ENCODE peak calls at places on chromosomes 5 and 9, in nine cellular contexts. One of them, this sample, is unnamed.

GRCh38 chr9:116165912-116166311 is 12.3 kb downstream of the PAPPA start:
- DNase-seq in NCI-H1105 treated with DMSO at 0.1 percent for 48 hours: no peak
- DNase-seq in KBM-7: no peak
- DNase-seq in PC-3: no peak
- DNase-seq in GM12865: no peak
- DNase-seq in fibroblast of gingiva: peak; percentile 32
- DNase-seq in mucosa of descending colon: no peak
- DNase-seq in RCC 7860: no peak
- DNase-seq in epithelial cell of prostate: no peak
- DNase-seq in this sample: no peak

GRCh38 chr9:97272072-97272471 is 35.4 kb upstream of the CCDC180 start:
- DNase-seq in GM12865: no peak
- DNase-seq in mucosa of descending colon: no peak
- DNase-seq in RCC 7860: no peak
- DNase-seq in NCI-H1105 treated with DMSO at 0.1 percent for 48 hours: no peak
- DNase-seq in KBM-7: no peak
- DNase-seq in PC-3: no peak
- DNase-seq in epithelial cell of prostate: no peak
- DNase-seq in fibroblast of gingiva: no peak
- DNase-seq in this sample: no peak

GRCh38 chr5:150217874-150218692 is 28.2 kb downstream of the SLC6A7 start:
- DNase-seq in PC-3: peak; percentile 93
- DNase-seq in KBM-7: peak; percentile 89
- DNase-seq in fibroblast of gingiva: peak; percentile 75
- DNase-seq in RCC 7860: peak; percentile 68
- DNase-seq in epithelial cell of prostate: peak; percentile 8
- DNase-seq in NCI-H1105 treated with DMSO at 0.1 percent for 48 hours: peak; percentile 55
- DNase-seq in mucosa of descending colon: peak; percentile 81
- DNase-seq in GM12865: peak; percentile 87
- DNase-seq in this sample: peak; percentile 88

GRCh38 chr5:109743770-109744212 is 54.1 kb downstream of the MAN2A1 start:
- DNase-seq in RCC 7860: peak; percentile 94
- DNase-seq in GM12865: no peak
- DNase-seq in epithelial cell of prostate: peak; percentile 50
- DNase-seq in KBM-7: no peak
- DNase-seq in fibroblast of gingiva: peak; percentile 63
- DNase-seq in mucosa of descending colon: no peak
- DNase-seq in NCI-H1105 treated with DMSO at 0.1 percent for 48 hours: no peak
- DNase-seq in PC-3: peak; percentile 76
- DNase-seq in this sample: peak; percentile 93

GRCh38 chr9:121283856-121284732 is 16.1 kb downstream of the GSN start:
- DNase-seq in fibroblast of gingiva: no peak
- DNase-seq in mucosa of descending colon: no peak
- DNase-seq in epithelial cell of prostate: no peak
- DNase-seq in RCC 7860: no peak
- DNase-seq in KBM-7: no peak
- DNase-seq in NCI-H1105 treated with DMSO at 0.1 percent for 48 hours: no peak
- DNase-seq in GM12865: no peak
- DNase-seq in PC-3: no peak
- DNase-seq in this sample: no peak

GRCh38 chr5:67465556-67466206 is 269.1 kb upstream of the CD180 start:
- DNase-seq in epithelial cell of prostate: no peak
- DNase-seq in PC-3: no peak
- DNase-seq in NCI-H1105 treated with DMSO at 0.1 percent for 48 hours: no peak
- DNase-seq in GM12865: peak; percentile 34
- DNase-seq in RCC 7860: no peak
- DNase-seq in KBM-7: no peak
- DNase-seq in fibroblast of gingiva: peak; percentile 96
- DNase-seq in mucosa of descending colon: no peak
- DNase-seq in this sample: no peak

GRCh38 chr5:122415481-122416120 is 103.6 kb downstream of the SNCAIP start:
- DNase-seq in GM12865: peak; percentile 80
- DNase-seq in NCI-H1105 treated with DMSO at 0.1 percent for 48 hours: peak; percentile 63
- DNase-seq in fibroblast of gingiva: peak; percentile 67
- DNase-seq in RCC 7860: peak; percentile 22
- DNase-seq in KBM-7: peak; percentile 35
- DNase-seq in mucosa of descending colon: no peak
- DNase-seq in PC-3: peak; percentile 61
- DNase-seq in epithelial cell of prostate: peak; percentile 24
- DNase-seq in this sample: peak; percentile 74

GRCh38 chr9:36017278-36017677 is 19.4 kb upstream of the RECK start:
- DNase-seq in fibroblast of gingiva: no peak
- DNase-seq in NCI-H1105 treated with DMSO at 0.1 percent for 48 hours: no peak
- DNase-seq in GM12865: no peak
- DNase-seq in mucosa of descending colon: no peak
- DNase-seq in KBM-7: no peak
- DNase-seq in epithelial cell of prostate: no peak
- DNase-seq in RCC 7860: no peak
- DNase-seq in PC-3: no peak
- DNase-seq in this sample: no peak

GRCh38 chr5:108749130-108749861 is 1.6 kb downstream of the FER start:
- DNase-seq in mucosa of descending colon: no peak
- DNase-seq in NCI-H1105 treated with DMSO at 0.1 percent for 48 hours: no peak
- DNase-seq in fibroblast of gingiva: no peak
- DNase-seq in GM12865: peak; percentile 41
- DNase-seq in KBM-7: peak; percentile 47
- DNase-seq in RCC 7860: peak; percentile 14
- DNase-seq in PC-3: no peak
- DNase-seq in epithelial cell of prostate: no peak
- DNase-seq in this sample: peak; percentile 35

GRCh38 chr5:111755942-111756353 is 1.0 kb downstream of the NREP start:
- DNase-seq in NCI-H1105 treated with DMSO at 0.1 percent for 48 hours: peak; percentile 25
- DNase-seq in GM12865: peak; percentile 19
- DNase-seq in RCC 7860: no peak
- DNase-seq in KBM-7: peak; percentile 65
- DNase-seq in mucosa of descending colon: no peak
- DNase-seq in PC-3: peak; percentile 12
- DNase-seq in fibroblast of gingiva: peak; percentile 64
- DNase-seq in epithelial cell of prostate: no peak
- DNase-seq in this sample: peak; percentile 12

GRCh38 chr9:110111868-110112267 is 96.1 kb downstream of the C9orf152 start:
- DNase-seq in RCC 7860: no peak
- DNase-seq in fibroblast of gingiva: no peak
- DNase-seq in PC-3: no peak
- DNase-seq in NCI-H1105 treated with DMSO at 0.1 percent for 48 hours: no peak
- DNase-seq in GM12865: no peak
- DNase-seq in epithelial cell of prostate: no peak
- DNase-seq in KBM-7: no peak
- DNase-seq in mucosa of descending colon: no peak
- DNase-seq in this sample: no peak

GRCh38 chr9:91758491-91758981 is 191.5 kb downstream of the ROR2 start:
- DNase-seq in KBM-7: peak; percentile 49
- DNase-seq in RCC 7860: no peak
- DNase-seq in mucosa of descending colon: no peak
- DNase-seq in GM12865: peak; percentile 48
- DNase-seq in PC-3: peak; percentile 46
- DNase-seq in NCI-H1105 treated with DMSO at 0.1 percent for 48 hours: no peak
- DNase-seq in fibroblast of gingiva: peak; percentile 46
- DNase-seq in epithelial cell of prostate: no peak
- DNase-seq in this sample: peak; percentile 80

GRCh38 chr9:135926402-135927194 is 19.3 kb upstream of the CAMSAP1 start:
- DNase-seq in KBM-7: no peak
- DNase-seq in fibroblast of gingiva: peak; percentile 79
- DNase-seq in NCI-H1105 treated with DMSO at 0.1 percent for 48 hours: no peak
- DNase-seq in RCC 7860: peak; percentile 94
- DNase-seq in epithelial cell of prostate: peak; percentile 75
- DNase-seq in mucosa of descending colon: peak; percentile 68
- DNase-seq in GM12865: peak; percentile 72
- DNase-seq in PC-3: peak; percentile 95
- DNase-seq in this sample: no peak

GRCh38 chr5:172503925-172504730 is 49.8 kb upstream of the SH3PXD2B start:
- DNase-seq in fibroblast of gingiva: no peak
- DNase-seq in mucosa of descending colon: peak; percentile 71
- DNase-seq in PC-3: no peak
- DNase-seq in RCC 7860: no peak
- DNase-seq in NCI-H1105 treated with DMSO at 0.1 percent for 48 hours: no peak
- DNase-seq in epithelial cell of prostate: no peak
- DNase-seq in KBM-7: no peak
- DNase-seq in GM12865: no peak
- DNase-seq in this sample: no peak

GRCh38 chr9:102986425-102986824 is 8.7 kb upstream of the CYLC2 start:
- DNase-seq in GM12865: no peak
- DNase-seq in PC-3: no peak
- DNase-seq in mucosa of descending colon: no peak
- DNase-seq in fibroblast of gingiva: no peak
- DNase-seq in epithelial cell of prostate: no peak
- DNase-seq in NCI-H1105 treated with DMSO at 0.1 percent for 48 hours: no peak
- DNase-seq in KBM-7: no peak
- DNase-seq in RCC 7860: no peak
- DNase-seq in this sample: no peak

GRCh38 chr5:109105631-109106267 is 304.0 kb downstream of the PJA2 start:
- DNase-seq in PC-3: peak; percentile 60
- DNase-seq in KBM-7: no peak
- DNase-seq in fibroblast of gingiva: peak; percentile 91
- DNase-seq in mucosa of descending colon: no peak
- DNase-seq in NCI-H1105 treated with DMSO at 0.1 percent for 48 hours: peak; percentile 18
- DNase-seq in RCC 7860: peak; percentile 23
- DNase-seq in GM12865: no peak
- DNase-seq in epithelial cell of prostate: peak; percentile 16
- DNase-seq in this sample: peak; percentile 97

GRCh38 chr9:130766031-130766903 is 68.8 kb upstream of the ABL1 start:
- DNase-seq in mucosa of descending colon: peak; percentile 65
- DNase-seq in RCC 7860: no peak
- DNase-seq in fibroblast of gingiva: peak; percentile 40
- DNase-seq in PC-3: no peak
- DNase-seq in NCI-H1105 treated with DMSO at 0.1 percent for 48 hours: no peak
- DNase-seq in KBM-7: no peak
- DNase-seq in GM12865: no peak
- DNase-seq in epithelial cell of prostate: no peak
- DNase-seq in this sample: no peak

GRCh38 chr5:17147225-17148120 is 70.0 kb upstream of the BASP1 start:
- DNase-seq in PC-3: no peak
- DNase-seq in KBM-7: no peak
- DNase-seq in epithelial cell of prostate: no peak
- DNase-seq in mucosa of descending colon: no peak
- DNase-seq in fibroblast of gingiva: no peak
- DNase-seq in RCC 7860: no peak
- DNase-seq in NCI-H1105 treated with DMSO at 0.1 percent for 48 hours: no peak
- DNase-seq in GM12865: no peak
- DNase-seq in this sample: no peak

GRCh38 chr5:131419877-131420276 is 156.0 kb downstream of the CDC42SE2 start:
- DNase-seq in NCI-H1105 treated with DMSO at 0.1 percent for 48 hours: no peak
- DNase-seq in RCC 7860: no peak
- DNase-seq in KBM-7: no peak
- DNase-seq in fibroblast of gingiva: no peak
- DNase-seq in PC-3: no peak
- DNase-seq in epithelial cell of prostate: no peak
- DNase-seq in GM12865: peak; percentile 49
- DNase-seq in mucosa of descending colon: no peak
- DNase-seq in this sample: no peak

GRCh38 chr5:5967373-5967772 is 411.0 kb downstream of the MED10 start:
- DNase-seq in fibroblast of gingiva: no peak
- DNase-seq in NCI-H1105 treated with DMSO at 0.1 percent for 48 hours: no peak
- DNase-seq in PC-3: no peak
- DNase-seq in GM12865: no peak
- DNase-seq in RCC 7860: no peak
- DNase-seq in epithelial cell of prostate: no peak
- DNase-seq in KBM-7: no peak
- DNase-seq in mucosa of descending colon: no peak
- DNase-seq in this sample: no peak

GRCh38 chr5:146890733-146891440 is 12.3 kb upstream of the PPP2R2B start:
- DNase-seq in fibroblast of gingiva: no peak
- DNase-seq in epithelial cell of prostate: no peak
- DNase-seq in RCC 7860: no peak
- DNase-seq in mucosa of descending colon: no peak
- DNase-seq in GM12865: no peak
- DNase-seq in KBM-7: no peak
- DNase-seq in NCI-H1105 treated with DMSO at 0.1 percent for 48 hours: no peak
- DNase-seq in PC-3: no peak
- DNase-seq in this sample: peak; percentile 2

GRCh38 chr9:126914458-126915280 is at the start of gene RALGPS1:
- DNase-seq in epithelial cell of prostate: peak; percentile 73
- DNase-seq in NCI-H1105 treated with DMSO at 0.1 percent for 48 hours: peak; percentile 95
- DNase-seq in RCC 7860: peak; percentile 86
- DNase-seq in KBM-7: peak; percentile 91
- DNase-seq in mucosa of descending colon: peak; percentile 97
- DNase-seq in fibroblast of gingiva: peak; percentile 97
- DNase-seq in PC-3: peak; percentile 91
- DNase-seq in GM12865: peak; percentile 96
- DNase-seq in this sample: peak; percentile 97

GRCh38 chr5:40483316-40483715 is 196.4 kb upstream of the PTGER4 start:
- DNase-seq in PC-3: peak; percentile 56
- DNase-seq in NCI-H1105 treated with DMSO at 0.1 percent for 48 hours: no peak
- DNase-seq in epithelial cell of prostate: no peak
- DNase-seq in GM12865: no peak
- DNase-seq in KBM-7: no peak
- DNase-seq in fibroblast of gingiva: peak; percentile 45
- DNase-seq in RCC 7860: peak; percentile 61
- DNase-seq in mucosa of descending colon: no peak
- DNase-seq in this sample: no peak

GRCh38 chr5:120457839-120458507 is 6.1 kb upstream of the PRR16 start:
- DNase-seq in PC-3: peak; percentile 78
- DNase-seq in epithelial cell of prostate: no peak
- DNase-seq in fibroblast of gingiva: peak; percentile 70
- DNase-seq in KBM-7: peak; percentile 68
- DNase-seq in GM12865: peak; percentile 90
- DNase-seq in RCC 7860: peak; percentile 49
- DNase-seq in NCI-H1105 treated with DMSO at 0.1 percent for 48 hours: no peak
- DNase-seq in mucosa of descending colon: peak; percentile 74
- DNase-seq in this sample: peak; percentile 57

GRCh38 chr9:102974530-102974929 is 20.6 kb upstream of the CYLC2 start:
- DNase-seq in fibroblast of gingiva: no peak
- DNase-seq in mucosa of descending colon: no peak
- DNase-seq in KBM-7: no peak
- DNase-seq in RCC 7860: no peak
- DNase-seq in epithelial cell of prostate: peak; percentile 12
- DNase-seq in NCI-H1105 treated with DMSO at 0.1 percent for 48 hours: no peak
- DNase-seq in PC-3: peak; percentile 64
- DNase-seq in GM12865: no peak
- DNase-seq in this sample: no peak

GRCh38 chr5:141992349-141992963 is 20.4 kb downstream of the GNPDA1 start:
- DNase-seq in mucosa of descending colon: no peak
- DNase-seq in fibroblast of gingiva: peak; percentile 29
- DNase-seq in PC-3: peak; percentile 80
- DNase-seq in epithelial cell of prostate: no peak
- DNase-seq in NCI-H1105 treated with DMSO at 0.1 percent for 48 hours: peak; percentile 43
- DNase-seq in GM12865: peak; percentile 73
- DNase-seq in RCC 7860: peak; percentile 42
- DNase-seq in KBM-7: peak; percentile 60
- DNase-seq in this sample: peak; percentile 77

GRCh38 chr5:66967102-66967501 is 229.5 kb downstream of the CD180 start:
- DNase-seq in GM12865: no peak
- DNase-seq in epithelial cell of prostate: no peak
- DNase-seq in RCC 7860: no peak
- DNase-seq in PC-3: no peak
- DNase-seq in fibroblast of gingiva: peak; percentile 64
- DNase-seq in NCI-H1105 treated with DMSO at 0.1 percent for 48 hours: no peak
- DNase-seq in KBM-7: no peak
- DNase-seq in mucosa of descending colon: no peak
- DNase-seq in this sample: no peak

GRCh38 chr9:72509053-72509452 is 12.4 kb upstream of the TMC1 start:
- DNase-seq in epithelial cell of prostate: no peak
- DNase-seq in PC-3: peak; percentile 48
- DNase-seq in mucosa of descending colon: no peak
- DNase-seq in fibroblast of gingiva: no peak
- DNase-seq in NCI-H1105 treated with DMSO at 0.1 percent for 48 hours: no peak
- DNase-seq in RCC 7860: peak; percentile 37
- DNase-seq in KBM-7: no peak
- DNase-seq in GM12865: no peak
- DNase-seq in this sample: no peak

GRCh38 chr5:75037106-75037505 is 15.3 kb downstream of the GCNT4 start:
- DNase-seq in RCC 7860: peak; percentile 59
- DNase-seq in mucosa of descending colon: no peak
- DNase-seq in epithelial cell of prostate: peak; percentile 99
- DNase-seq in PC-3: peak; percentile 95
- DNase-seq in NCI-H1105 treated with DMSO at 0.1 percent for 48 hours: no peak
- DNase-seq in KBM-7: no peak
- DNase-seq in GM12865: no peak
- DNase-seq in fibroblast of gingiva: peak; percentile 16
- DNase-seq in this sample: peak; percentile 50

GRCh38 chr9:127803507-127804352 is 1.0 kb downstream of the FPGS start:
- DNase-seq in mucosa of descending colon: peak; percentile 66
- DNase-seq in PC-3: peak; percentile 84
- DNase-seq in RCC 7860: peak; percentile 64
- DNase-seq in KBM-7: no peak
- DNase-seq in fibroblast of gingiva: peak; percentile 72
- DNase-seq in GM12865: no peak
- DNase-seq in NCI-H1105 treated with DMSO at 0.1 percent for 48 hours: no peak
- DNase-seq in epithelial cell of prostate: peak; percentile 58
- DNase-seq in this sample: peak; percentile 33

GRCh38 chr5:135245521-135246499 is 153.2 kb downstream of the MACROH2A1 start:
- DNase-seq in epithelial cell of prostate: no peak
- DNase-seq in NCI-H1105 treated with DMSO at 0.1 percent for 48 hours: no peak
- DNase-seq in GM12865: no peak
- DNase-seq in PC-3: peak; percentile 74
- DNase-seq in mucosa of descending colon: no peak
- DNase-seq in fibroblast of gingiva: no peak
- DNase-seq in RCC 7860: peak; percentile 54
- DNase-seq in KBM-7: no peak
- DNase-seq in this sample: no peak

This sample was measured in A673.